ENCODE peak calls at places on chromosomes 6 and 20, in nine cellular contexts. S is activated CD4-positive, alpha-beta T cell treated with anti-CD3 and anti-CD28 coated beads, Interleukin-2, amount 50 U/mL, for 1 hour; L is Daoy; A is NCI-H146; U is HTR-8/SVneo; I is adrenal gland; B is NCI-H1092; O is NCI-H510A treated with DMSO at 0.1 percent for 48 hours; C is psoas muscle. T is an unnamed sample.

GRCh38 chr20:62943396-62943795 is 5.4 kb downstream of the GID8 start:
- DNase-seq in S (no peak), L (no peak), A (no peak), U (no peak), I (no peak), B (no peak), O (no peak), C (no peak), T (no peak)

GRCh38 chr6:47484616-47485015 is 7.0 kb downstream of the CD2AP start:
- DNase-seq in S (no peak), L (peak), A (peak), U (peak), I (no peak), B (no peak), O (no peak), C (no peak), T (no peak)

GRCh38 chr6:37791156-37791919 is 28.2 kb upstream of the ZFAND3 start:
- DNase-seq in S (peak), L (peak), A (peak), U (peak), I (peak), B (peak), O (peak), C (peak), T (peak)

GRCh38 chr6:108667984-108668383 is 107.3 kb downstream of the FOXO3 start:
- DNase-seq in S (no peak), L (no peak), A (no peak), U (no peak), I (no peak), B (no peak), O (no peak), C (peak), T (no peak)

GRCh38 chr6:24909281-24910216 is 26.2 kb downstream of the RIPOR2 start:
- DNase-seq in S (no peak), L (no peak), A (peak), U (no peak), I (no peak), B (no peak), O (no peak), C (no peak), T (no peak)

GRCh38 chr6:97765480-97765879 is 482.5 kb upstream of the MMS22L start:
- DNase-seq in S (no peak), L (no peak), A (no peak), U (no peak), I (no peak), B (no peak), O (no peak), C (no peak), T (no peak)

GRCh38 chr20:17622086-17622850 is 52.4 kb downstream of the DSTN start:
- DNase-seq in S (no peak), L (no peak), A (no peak), U (no peak), I (peak), B (no peak), O (no peak), C (no peak), T (no peak)

GRCh38 chr6:135128268-135128914 is 52.7 kb upstream of the MYB start:
- DNase-seq in S (peak), L (no peak), A (no peak), U (no peak), I (no peak), B (no peak), O (no peak), C (no peak), T (no peak)

GRCh38 chr20:38345643-38346042 is 639 bp upstream of the LBP start:
- DNase-seq in S (no peak), L (no peak), A (no peak), U (no peak), I (no peak), B (no peak), O (no peak), C (no peak), T (no peak)

GRCh38 chr6:137933696-137934095 is 66.6 kb downstream of the TNFAIP3 start:
- DNase-seq in S (no peak), L (no peak), A (no peak), U (no peak), I (peak), B (no peak), O (no peak), C (peak), T (no peak)

GRCh38 chr20:46814366-46815232 is 80.0 kb upstream of the EYA2 start:
- DNase-seq in S (no peak), L (peak), A (peak), U (peak), I (no peak), B (no peak), O (peak), C (no peak), T (peak)

GRCh38 chr6:16239798-16240123 is 1.4 kb downstream of the GMPR start:
- DNase-seq in S (no peak), L (peak), A (no peak), U (no peak), I (peak), B (no peak), O (no peak), C (no peak), T (peak)

GRCh38 chr6:53906842-53907241 is 112.0 kb downstream of the LRRC1 start:
- DNase-seq in S (no peak), L (no peak), A (no peak), U (no peak), I (no peak), B (no peak), O (no peak), C (no peak), T (no peak)

GRCh38 chr20:18666803-18667460 is 79.1 kb downstream of the DTD1 start:
- DNase-seq in S (no peak), L (no peak), A (peak), U (no peak), I (no peak), B (peak), O (peak), C (no peak), T (peak)

GRCh38 chr6:53623497-53623896 is 42.1 kb downstream of the KLHL31 start:
- DNase-seq in S (no peak), L (peak), A (no peak), U (no peak), I (no peak), B (no peak), O (no peak), C (no peak), T (no peak)

GRCh38 chr20:63321148-63321831 is 28.3 kb downstream of the COL20A1 start:
- DNase-seq in S (no peak), L (peak), A (no peak), U (no peak), I (no peak), B (no peak), O (no peak), C (peak), T (no peak)

GRCh38 chr6:139965393-139965792 is 590.9 kb upstream of the CITED2 start:
- DNase-seq in S (no peak), L (no peak), A (no peak), U (no peak), I (no peak), B (no peak), O (peak), C (no peak), T (peak)

GRCh38 chr6:92161953-92162352 is 1257.4 kb downstream of the EPHA7 start:
- DNase-seq in S (no peak), L (no peak), A (no peak), U (no peak), I (no peak), B (no peak), O (no peak), C (no peak), T (no peak)

GRCh38 chr6:53306819-53307347 is 41.9 kb downstream of the ELOVL5 start:
- DNase-seq in S (no peak), L (peak), A (no peak), U (no peak), I (no peak), B (no peak), O (no peak), C (no peak), T (no peak)

GRCh38 chr6:18363746-18364145 is 23.4 kb upstream of the RNF144B start:
- DNase-seq in S (no peak), L (no peak), A (no peak), U (no peak), I (no peak), B (no peak), O (no peak), C (no peak), T (no peak)

GRCh38 chr6:33698494-33698893 is 13.0 kb downstream of the UQCC2 start:
- DNase-seq in S (no peak), L (no peak), A (no peak), U (no peak), I (no peak), B (no peak), O (no peak), C (peak), T (no peak)

GRCh38 chr6:138465007-138465645 is 34.2 kb downstream of the NHSL1 start:
- DNase-seq in S (no peak), L (peak), A (no peak), U (peak), I (no peak), B (no peak), O (no peak), C (no peak), T (no peak)